ENCODE peak calls at places on chromosome 17, in four cellular contexts. One of them, this sample, is unnamed.

GRCh38 chr17:48908853-48909394 is 717 bp downstream of the UBE2Z start:
- DNase-seq in HepG2: peak
- DNase-seq in H1: peak
- DNase-seq in GM12878: peak
- DNase-seq in this sample: peak

GRCh38 chr17:38735161-38735997 is 5.2 kb downstream of the CISD3 start:
- DNase-seq in GM12878: no peak
- DNase-seq in H1: no peak
- DNase-seq in HepG2: peak
- DNase-seq in this sample: no peak

GRCh38 chr17:40564883-40565744 is at the start of gene CCR7:
- DNase-seq in GM12878: no peak
- DNase-seq in HepG2: no peak
- DNase-seq in H1: no peak
- DNase-seq in this sample: no peak

GRCh38 chr17:17971431-17972125 is 622 bp downstream of the TOM1L2 start:
- DNase-seq in GM12878: no peak
- DNase-seq in HepG2: no peak
- DNase-seq in H1: no peak
- DNase-seq in this sample: no peak

GRCh38 chr17:73203135-73203787 is 10.4 kb downstream of the COG1 start:
- DNase-seq in HepG2: peak
- DNase-seq in GM12878: no peak
- DNase-seq in H1: no peak
- DNase-seq in this sample: no peak

GRCh38 chr17:31535581-31535981 is 144.1 kb downstream of the RAB11FIP4 start:
- DNase-seq in HepG2: no peak
- DNase-seq in GM12878: peak
- DNase-seq in H1: no peak
- DNase-seq in this sample: no peak

GRCh38 chr17:77478899-77479298 is 338.1 kb downstream of the SEC14L1 start:
- DNase-seq in HepG2: no peak
- DNase-seq in H1: no peak
- DNase-seq in GM12878: no peak
- DNase-seq in this sample: no peak

GRCh38 chr17:42421479-42422332 is 1.4 kb downstream of the CAVIN1 start:
- DNase-seq in HepG2: no peak
- DNase-seq in H1: no peak
- DNase-seq in GM12878: no peak
- DNase-seq in this sample: no peak

GRCh38 chr17:73427198-73427597 is 115.4 kb upstream of the CDC42EP4 start:
- DNase-seq in H1: no peak
- DNase-seq in HepG2: peak
- DNase-seq in GM12878: no peak
- DNase-seq in this sample: no peak

GRCh38 chr17:12842936-12843335 is 53.6 kb downstream of the ARHGAP44 start:
- DNase-seq in GM12878: no peak
- DNase-seq in H1: no peak
- DNase-seq in HepG2: no peak
- DNase-seq in this sample: no peak

GRCh38 chr17:60137731-60138130 is 12.0 kb upstream of the CA4 start:
- DNase-seq in HepG2: no peak
- DNase-seq in GM12878: no peak
- DNase-seq in H1: no peak
- DNase-seq in this sample: no peak

GRCh38 chr17:49224198-49224996 is 6.2 kb downstream of the PHOSPHO1 start:
- DNase-seq in GM12878: no peak
- DNase-seq in HepG2: no peak
- DNase-seq in H1: no peak
- DNase-seq in this sample: no peak

GRCh38 chr17:39677581-39678339 is 9.5 kb downstream of the PNMT start:
- DNase-seq in HepG2: no peak
- DNase-seq in H1: no peak
- DNase-seq in GM12878: no peak
- DNase-seq in this sample: no peak

GRCh38 chr17:46949291-46950174 is 26.6 kb downstream of the GOSR2 start:
- DNase-seq in H1: no peak
- DNase-seq in HepG2: no peak
- DNase-seq in GM12878: no peak
- DNase-seq in this sample: no peak

DNA sequence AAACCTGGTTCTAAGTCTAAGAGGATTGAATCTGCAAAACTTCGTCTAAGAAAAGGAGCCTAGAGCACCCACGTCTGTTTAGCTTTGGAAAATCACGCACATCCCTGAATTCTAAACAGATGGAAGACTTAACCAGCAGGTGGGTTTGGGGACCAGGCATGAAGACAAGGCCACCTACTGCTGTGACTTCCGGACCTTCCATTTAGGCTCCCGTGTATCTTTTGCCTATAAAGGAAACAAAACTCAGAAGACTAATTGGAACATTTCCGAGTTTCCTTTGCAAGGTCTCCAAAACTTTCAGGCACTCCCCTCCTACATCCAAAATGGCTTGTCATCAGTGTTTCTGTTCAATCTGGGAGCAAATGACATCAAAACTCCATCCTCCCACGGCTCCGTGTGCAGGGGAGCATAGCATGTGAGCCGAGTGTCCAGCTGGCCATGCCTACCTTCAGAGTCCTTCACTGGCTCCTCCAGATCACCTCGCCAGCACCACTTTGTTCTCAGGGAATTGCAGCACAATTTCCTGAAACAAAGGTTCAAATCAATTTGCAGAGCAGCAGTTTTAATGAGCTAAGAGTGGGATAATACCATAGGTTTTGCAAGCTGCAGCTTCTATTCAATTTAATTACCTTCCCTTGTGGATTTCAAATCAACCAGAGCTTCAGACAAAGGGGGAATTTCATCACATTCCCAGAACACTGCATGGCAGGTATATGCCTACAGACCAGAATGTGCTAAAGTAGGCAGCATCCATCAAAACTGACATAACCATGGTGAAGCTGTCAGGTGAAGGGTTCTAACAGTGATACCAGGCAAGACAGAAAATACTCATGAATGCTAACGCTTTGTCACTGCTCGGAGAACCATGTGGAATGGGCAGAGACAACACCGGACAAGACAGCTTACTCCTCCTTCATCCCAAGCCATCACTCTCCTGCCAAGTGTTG is 23.5 kb downstream of the CACNG1 start:
- DNase-seq in HepG2: no peak
- DNase-seq in GM12878: no peak
- DNase-seq in H1: no peak
- DNase-seq in this sample: no peak
- H3K9ac ChIP-seq in HepG2: no peak
- H3K9ac ChIP-seq in GM12878: no peak
- H3K9ac ChIP-seq in H1: no peak
- H3K9ac ChIP-seq in this sample: no peak

DNA sequence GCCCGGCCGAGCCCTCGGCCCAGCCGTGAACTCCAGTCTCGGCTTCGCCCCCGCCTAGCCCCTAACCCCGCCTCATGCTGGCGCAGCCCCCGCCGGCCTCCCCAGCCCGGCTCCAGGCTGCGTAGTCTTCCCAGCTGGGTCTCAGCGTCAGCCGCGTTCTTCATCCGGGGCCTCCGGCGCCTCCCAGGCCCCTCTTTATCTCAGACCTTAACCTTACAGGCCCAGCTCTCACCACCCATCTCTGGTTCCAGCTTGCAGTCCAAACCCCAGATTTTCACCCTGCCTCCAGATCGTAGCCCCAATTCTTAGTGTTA is at the start of gene PROCA1:
- DNase-seq in GM12878: no peak
- DNase-seq in H1: no peak
- DNase-seq in HepG2: no peak
- DNase-seq in this sample: no peak
- TF ChIP-seq SUZ12 in GM12878: no peak
- TF ChIP-seq SUZ12 in H1: no peak
- TF ChIP-seq SUZ12 in HepG2: no peak
- TF ChIP-seq SUZ12 in this sample: no peak

GRCh38 chr17:29156781-29157180 is 23.4 kb downstream of the MYO18A start:
- DNase-seq in GM12878: no peak
- DNase-seq in H1: no peak
- DNase-seq in HepG2: no peak
- DNase-seq in this sample: no peak

GRCh38 chr17:29154516-29155234 is 25.5 kb downstream of the MYO18A start:
- DNase-seq in H1: no peak
- DNase-seq in GM12878: no peak
- DNase-seq in HepG2: no peak
- DNase-seq in this sample: no peak

GRCh38 chr17:29155966-29156338 is 24.2 kb downstream of the MYO18A start:
- DNase-seq in GM12878: no peak
- DNase-seq in H1: no peak
- DNase-seq in HepG2: no peak
- DNase-seq in this sample: no peak

GRCh38 chr17:29157310-29157709 is 22.9 kb downstream of the MYO18A start:
- DNase-seq in HepG2: no peak
- DNase-seq in H1: no peak
- DNase-seq in GM12878: no peak
- DNase-seq in this sample: no peak

GRCh38 chr17:29155235-29155965 is 24.8 kb downstream of the MYO18A start:
- DNase-seq in GM12878: no peak
- DNase-seq in HepG2: peak
- DNase-seq in H1: no peak
- DNase-seq in this sample: no peak
- H3K4me3 ChIP-seq in GM12878: no peak
- H3K4me3 ChIP-seq in HepG2: no peak
- H3K4me3 ChIP-seq in H1: no peak
- H3K4me3 ChIP-seq in this sample: no peak

GRCh38 chr17:44010966-44011647 is 3.7 kb downstream of the TMEM101 start:
- DNase-seq in H1: no peak
- DNase-seq in HepG2: no peak
- DNase-seq in GM12878: no peak
- DNase-seq in this sample: no peak

GRCh38 chr17:44005865-44006580 is 1.6 kb downstream of the NAGS start:
- DNase-seq in H1: no peak
- DNase-seq in GM12878: no peak
- DNase-seq in HepG2: no peak
- DNase-seq in this sample: no peak

GRCh38 chr17:44007346-44008204 is 3.2 kb downstream of the NAGS start:
- DNase-seq in H1: no peak
- DNase-seq in GM12878: no peak
- DNase-seq in HepG2: no peak
- DNase-seq in this sample: no peak

GRCh38 chr17:44006581-44007345 is 2.3 kb downstream of the NAGS start:
- DNase-seq in HepG2: no peak
- DNase-seq in GM12878: peak
- DNase-seq in H1: peak
- DNase-seq in this sample: peak

DNA sequence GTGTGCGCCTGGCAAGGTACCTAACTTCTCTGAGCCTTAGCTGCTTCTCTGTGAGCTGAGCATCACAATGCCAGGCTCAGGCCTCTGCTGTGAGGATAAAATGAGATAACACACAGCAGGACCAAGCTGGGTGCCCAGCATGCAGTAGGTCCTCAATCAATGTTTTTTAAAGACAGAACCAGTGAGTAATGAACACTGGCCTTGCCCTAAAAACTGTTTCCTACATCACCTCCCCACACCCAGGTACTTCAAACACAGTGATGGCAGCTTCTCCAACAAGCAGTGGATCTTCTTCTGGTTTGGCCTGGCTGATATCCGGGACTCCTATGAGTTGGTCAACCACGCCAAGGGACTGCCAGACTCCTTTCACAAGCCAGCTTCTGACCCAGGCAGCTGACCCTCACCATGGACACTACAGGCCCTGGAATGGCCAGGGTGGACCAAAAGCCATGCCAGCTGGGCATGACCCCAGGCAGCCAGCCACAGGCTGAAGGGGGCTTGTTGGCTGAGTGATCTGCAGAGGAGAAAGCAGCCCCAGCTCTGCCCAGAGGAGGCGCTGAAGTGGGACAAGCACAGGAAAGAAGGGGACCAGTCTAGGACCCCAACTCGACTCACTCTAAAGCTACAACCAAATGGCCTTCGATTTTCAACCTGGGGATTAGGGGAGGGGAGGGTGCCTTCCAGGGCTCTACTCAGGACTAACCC is 3.9 kb downstream of the NAGS start:
- DNase-seq in GM12878: no peak
- DNase-seq in HepG2: no peak
- DNase-seq in H1: no peak
- DNase-seq in this sample: no peak
- H3K9ac ChIP-seq in GM12878: peak
- H3K9ac ChIP-seq in HepG2: no peak
- H3K9ac ChIP-seq in H1: no peak
- H3K9ac ChIP-seq in this sample: peak